ENCODE peak calls at places on chromosome 11, in five cellular contexts. H, Z, V, G and E are unnamed samples.

GRCh38 chr11:118570787-118571186 is 1.4 kb upstream of the ARCN1 start:
- DNase-seq in H (no peak), Z (no peak), V (no peak), G (no peak), E (no peak)

GRCh38 chr11:118522571-118523072 is 4.7 kb upstream of the TTC36 start:
- DNase-seq in H (no peak), Z (peak), V (peak), G (no peak), E (no peak)

GRCh38 chr11:35066029-35066428 is 72.9 kb upstream of the CD44 start:
- DNase-seq in H (no peak), Z (no peak), V (no peak), G (no peak), E (no peak)

GRCh38 chr11:116981216-116981887 is 116.9 kb downstream of the SIK3 start:
- DNase-seq in H (no peak), Z (no peak), V (no peak), G (no peak), E (no peak)

GRCh38 chr11:10792385-10793068 is 16.2 kb downstream of the EIF4G2 start:
- DNase-seq in H (peak), Z (peak), V (peak), G (peak), E (peak)

GRCh38 chr11:36601145-36601544 is 3.1 kb upstream of the RAG2 start:
- DNase-seq in H (no peak), Z (no peak), V (no peak), G (no peak), E (no peak)

GRCh38 chr11:73889019-73889418 is 12.2 kb downstream of the PAAF1 start:
- DNase-seq in H (no peak), Z (no peak), V (no peak), G (no peak), E (no peak)

GRCh38 chr11:129814244-129814992 is 1.2 kb upstream of the TMEM45B start:
- DNase-seq in H (no peak), Z (no peak), V (no peak), G (no peak), E (no peak)

GRCh38 chr11:113715882-113716625 is 9.9 kb upstream of the TMPRSS5 start:
- DNase-seq in H (no peak), Z (no peak), V (no peak), G (no peak), E (no peak)

GRCh38 chr11:43969543-43969942 is 27.1 kb downstream of the C11orf96 start:
- DNase-seq in H (peak), Z (no peak), V (no peak), G (no peak), E (no peak)

GRCh38 chr11:69919659-69920499 is 100.7 kb upstream of the FGF3 start:
- DNase-seq in H (peak), Z (no peak), V (no peak), G (no peak), E (no peak)

GRCh38 chr11:110433393-110434333 is 3.9 kb downstream of the FDX1 start:
- DNase-seq in H (no peak), Z (no peak), V (peak), G (no peak), E (no peak)

GRCh38 chr11:19191530-19192169 is 10.1 kb downstream of the CSRP3 start:
- DNase-seq in H (no peak), Z (peak), V (peak), G (no peak), E (peak)

GRCh38 chr11:132862918-132863317 is 669.4 kb downstream of the OPCML start:
- DNase-seq in H (no peak), Z (no peak), V (no peak), G (no peak), E (no peak)

GRCh38 chr11:40129276-40129675 is 1330.2 kb downstream of the LRRC4C start:
- DNase-seq in H (no peak), Z (no peak), V (no peak), G (no peak), E (no peak)

GRCh38 chr11:133803026-133803425 is 42.3 kb downstream of the SPATA19 start:
- DNase-seq in H (no peak), Z (no peak), V (peak), G (no peak), E (no peak)

GRCh38 chr11:65967329-65967934 is 5.9 kb downstream of the SART1 start:
- DNase-seq in H (no peak), Z (no peak), V (no peak), G (no peak), E (no peak)

GRCh38 chr11:101129203-101129943 is at the start of gene PGR:
- DNase-seq in H (peak), Z (peak), V (no peak), G (no peak), E (peak)

GRCh38 chr11:2390871-2391662 is 9.5 kb upstream of the TSSC4 start:
- DNase-seq in H (peak), Z (no peak), V (no peak), G (no peak), E (peak)

GRCh38 chr11:17906436-17906835 is 106.4 kb downstream of the SERGEF start:
- DNase-seq in H (peak), Z (peak), V (no peak), G (no peak), E (no peak)

GRCh38 chr11:4626207-4627105 is 10.8 kb upstream of the OR51D1 start:
- DNase-seq in H (peak), Z (peak), V (peak), G (peak), E (peak)

GRCh38 chr11:114180301-114181055 is 115.7 kb upstream of the NNMT start:
- DNase-seq in H (peak), Z (peak), V (peak), G (no peak), E (peak)

GRCh38 chr11:132405728-132406127 is 1035.3 kb downstream of the NTM start:
- DNase-seq in H (no peak), Z (no peak), V (no peak), G (no peak), E (no peak)

DNA sequence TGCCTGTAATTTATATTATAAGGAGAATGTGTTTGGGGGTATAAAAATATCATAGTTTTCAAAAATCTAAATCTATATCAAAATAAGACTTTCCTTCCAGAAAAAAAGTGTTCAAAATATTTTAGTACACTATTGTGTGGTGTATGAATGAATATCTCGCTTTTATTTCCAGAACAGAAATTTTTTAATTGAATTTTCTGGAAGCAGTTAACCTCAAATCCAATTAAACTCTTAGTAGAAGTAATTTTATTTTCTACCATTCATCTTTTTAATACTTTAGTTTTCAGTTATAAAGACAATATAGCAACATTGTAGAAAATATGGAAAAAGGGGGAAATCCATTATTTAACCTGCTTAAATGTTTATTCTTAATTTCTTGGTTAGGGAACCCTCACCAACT is 58.7 kb downstream of the ACER3 start:
- DNase-seq in H (no peak), Z (no peak), V (no peak), G (no peak), E (no peak)
- TF ChIP-seq CTCF in H (no peak), Z (no peak), V (no peak), G (no peak), E (no peak)

GRCh38 chr11:83092488-83093384 is 21.0 kb upstream of the RAB30 start:
- DNase-seq in H (peak), Z (peak), V (peak), G (peak), E (peak)
- TF ChIP-seq POLR2A in H (no peak), Z (no peak), V (peak), G (no peak), E (no peak)

GRCh38 chr11:46302866-46303265 is 25.4 kb downstream of the CREB3L1 start:
- DNase-seq in H (no peak), Z (no peak), V (no peak), G (no peak), E (no peak)

GRCh38 chr11:46300270-46300669 is 22.8 kb downstream of the CREB3L1 start:
- DNase-seq in H (no peak), Z (no peak), V (no peak), G (no peak), E (no peak)

GRCh38 chr11:46298699-46299424 is 21.4 kb downstream of the CREB3L1 start:
- DNase-seq in H (no peak), Z (no peak), V (no peak), G (no peak), E (no peak)

GRCh38 chr11:46296520-46297448 is 19.3 kb downstream of the CREB3L1 start:
- DNase-seq in H (peak), Z (peak), V (no peak), G (no peak), E (no peak)

GRCh38 chr11:46299425-46300067 is 22.1 kb downstream of the CREB3L1 start:
- DNase-seq in H (no peak), Z (no peak), V (no peak), G (no peak), E (no peak)
- TF ChIP-seq CTCF in H (no peak), Z (no peak), V (no peak), G (no peak), E (no peak)

GRCh38 chr11:64284962-64285884 is at the start of gene GPR137:
- DNase-seq in H (peak), Z (peak), V (peak), G (no peak), E (peak)

GRCh38 chr11:64285885-64286800 is 495 bp downstream of the GPR137 start:
- DNase-seq in H (peak), Z (peak), V (no peak), G (no peak), E (peak)

GRCh38 chr11:64281957-64282770 is 2.3 kb downstream of the BAD start:
- DNase-seq in H (no peak), Z (no peak), V (no peak), G (no peak), E (no peak)

GRCh38 chr11:64283092-64283491 is 1.4 kb downstream of the BAD start:
- DNase-seq in H (no peak), Z (no peak), V (no peak), G (no peak), E (no peak)

GRCh38 chr11:64284048-64284961 is at the start of gene BAD:
- DNase-seq in H (peak), Z (peak), V (peak), G (peak), E (peak)
- TF ChIP-seq POLR2A in H (no peak), Z (peak), V (no peak), G (peak), E (peak)

GRCh38 chr11:24155792-24156191 is 341.1 kb upstream of the LUZP2 start:
- DNase-seq in H (no peak), Z (no peak), V (peak), G (no peak), E (no peak)
- TF ChIP-seq CTCF in H (no peak), Z (no peak), V (no peak), G (no peak), E (no peak)

DNA sequence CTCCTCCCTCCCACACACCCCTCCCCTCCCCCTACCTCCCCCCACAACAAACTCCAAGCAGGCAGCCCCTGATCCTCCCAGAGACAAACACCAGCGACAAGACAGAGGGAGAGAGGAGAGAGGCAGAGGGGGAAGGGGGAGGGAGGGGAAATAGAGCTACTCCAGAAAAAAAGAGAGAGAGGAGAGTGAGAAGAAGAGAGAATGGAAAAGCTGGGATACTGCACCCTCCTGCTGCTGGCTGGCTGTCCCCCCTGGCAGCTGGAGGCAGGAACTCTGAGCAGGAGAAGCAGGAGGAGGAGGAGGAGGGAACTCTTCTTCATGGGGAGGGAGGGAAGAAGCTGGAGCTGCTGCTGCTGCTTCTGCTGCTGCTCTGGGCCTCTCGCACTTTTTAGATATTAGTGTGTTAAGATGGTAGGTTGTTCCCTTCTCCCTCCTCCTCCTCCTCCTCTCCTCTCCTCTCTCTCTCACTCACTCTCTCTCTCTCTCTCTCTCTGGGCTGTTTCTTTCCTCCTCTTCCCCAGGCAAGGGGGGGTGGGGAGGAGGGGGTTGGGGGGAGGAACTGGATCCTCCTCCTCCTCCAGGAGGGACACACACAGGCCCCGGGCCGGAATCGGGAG is 435 bp downstream of the PHF21A start:
- DNase-seq in H (no peak), Z (peak), V (peak), G (no peak), E (peak)
- TF ChIP-seq POLR2A in H (no peak), Z (peak), V (no peak), G (no peak), E (peak)

GRCh38 chr11:95135880-95136279 is 46.2 kb downstream of the ENDOD1 start:
- DNase-seq in H (no peak), Z (no peak), V (no peak), G (no peak), E (no peak)

GRCh38 chr11:95137299-95137698 is 47.7 kb downstream of the ENDOD1 start:
- DNase-seq in H (no peak), Z (no peak), V (no peak), G (no peak), E (no peak)

GRCh38 chr11:95135155-95135554 is 45.5 kb downstream of the ENDOD1 start:
- DNase-seq in H (no peak), Z (peak), V (no peak), G (no peak), E (no peak)

GRCh38 chr11:95140397-95141030 is 50.9 kb downstream of the ENDOD1 start:
- DNase-seq in H (no peak), Z (no peak), V (no peak), G (no peak), E (no peak)

DNA sequence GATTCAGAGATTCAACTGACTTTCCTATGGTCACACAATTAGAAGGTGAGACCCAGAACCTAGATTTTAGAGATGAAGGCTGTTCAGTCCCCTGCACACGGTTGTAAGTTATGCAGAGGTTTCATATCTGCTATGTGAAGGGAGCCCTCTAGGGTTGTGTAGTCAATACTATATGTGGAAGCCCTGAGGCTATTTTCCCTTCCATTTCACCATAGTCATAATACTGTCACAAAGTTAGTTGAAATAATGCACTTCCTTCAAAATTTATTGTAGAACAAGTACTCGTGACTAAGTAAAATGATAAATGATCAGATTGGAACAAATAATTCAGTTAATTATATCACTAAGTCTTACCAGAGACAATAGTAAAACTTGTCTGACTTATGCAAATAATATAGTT is 48.8 kb downstream of the ENDOD1 start:
- DNase-seq in H (no peak), Z (no peak), V (no peak), G (no peak), E (no peak)
- TF ChIP-seq CTCF in H (no peak), Z (no peak), V (peak), G (peak), E (peak)

GRCh38 chr11:75810637-75811383 is 4.2 kb upstream of the UVRAG start:
- DNase-seq in H (peak), Z (no peak), V (no peak), G (no peak), E (no peak)
- TF ChIP-seq POLR2A in H (no peak), Z (no peak), V (no peak), G (no peak), E (no peak)

GRCh38 chr11:107123022-107123421 is 104.7 kb upstream of the GUCY1A2 start:
- DNase-seq in H (no peak), Z (no peak), V (no peak), G (no peak), E (no peak)
- TF ChIP-seq CTCF in H (no peak), Z (no peak), V (no peak), G (no peak), E (no peak)